ENCODE peak calls at places on chromosomes 16 and 17, in four cellular contexts. X, I, M and J are unnamed samples.
A peak's percentile ranks its signal among the peaks of the same experiment; 100 is the strongest.

GRCh38 chr16:318628-319027 is 33.9 kb downstream of the AXIN1 start:
- DNase-seq in X (peak; percentile 33), I (no peak), M (no peak), J (no peak)

GRCh38 chr16:71383054-71383773 is 24.7 kb downstream of the CALB2 start:
- DNase-seq in X (no peak), I (peak; percentile 11), M (no peak), J (no peak)

GRCh38 chr16:8675183-8676159 is 1.1 kb downstream of the ABAT start:
- DNase-seq in X (no peak), I (no peak), M (peak; percentile 50), J (peak; percentile 50)

GRCh38 chr16:30700491-30700890 is 1.5 kb downstream of the SRCAP start:
- DNase-seq in X (no peak), I (no peak), M (no peak), J (no peak)

GRCh38 chr16:74298104-74298503 is 1.5 kb downstream of the PSMD7 start:
- DNase-seq in X (no peak), I (no peak), M (no peak), J (no peak)

GRCh38 chr17:21043296-21044232 is 753 bp upstream of the USP22 start:
- DNase-seq in X (peak; percentile 97), I (peak; percentile 99), M (peak; percentile 10), J (no peak)

GRCh38 chr16:48526058-48526957 is 83.7 kb downstream of the N4BP1 start:
- DNase-seq in X (no peak), I (peak; percentile 73), M (peak; percentile 79), J (peak; percentile 73)

GRCh38 chr16:77307764-77308561 is 108.8 kb downstream of the SYCE1L start:
- DNase-seq in X (no peak), I (no peak), M (no peak), J (peak; percentile 9)

GRCh38 chr16:85008267-85008666 is 3.1 kb downstream of the ZDHHC7 start:
- DNase-seq in X (no peak), I (no peak), M (no peak), J (no peak)

GRCh38 chr16:2704983-2705275 is 15.1 kb downstream of the PRSS27 start:
- DNase-seq in X (no peak), I (no peak), M (no peak), J (no peak)

GRCh38 chr17:72691601-72692000 is 400.9 kb downstream of the SLC39A11 start:
- DNase-seq in X (no peak), I (no peak), M (no peak), J (no peak)

GRCh38 chr17:42675348-42675983 is 1.3 kb downstream of the PLEKHH3 start:
- DNase-seq in X (no peak), I (peak; percentile 31), M (no peak), J (no peak)

GRCh38 chr16:55615071-55615470 is 40.7 kb upstream of the SLC6A2 start:
- DNase-seq in X (no peak), I (no peak), M (no peak), J (no peak)

GRCh38 chr16:3029499-3030127 is 5.8 kb downstream of the THOC6 start:
- DNase-seq in X (no peak), I (no peak), M (peak; percentile 71), J (peak; percentile 65)

GRCh38 chr17:57674894-57675293 is 70.2 kb downstream of the CCDC182 start:
- DNase-seq in X (no peak), I (no peak), M (no peak), J (no peak)

GRCh38 chr17:57256708-57257112 is 387 bp downstream of the MSI2 start:
- DNase-seq in X (no peak), I (peak; percentile 51), M (no peak), J (no peak)

GRCh38 chr17:38588775-38589174 is 17.0 kb downstream of the SRCIN1 start:
- DNase-seq in X (no peak), I (no peak), M (no peak), J (no peak)

GRCh38 chr17:50627782-50628601 is 6.7 kb upstream of the ABCC3 start:
- DNase-seq in X (peak; percentile 50), I (no peak), M (no peak), J (no peak)

GRCh38 chr16:14088155-14088753 is 17.1 kb downstream of the MRTFB start:
- DNase-seq in X (no peak), I (no peak), M (no peak), J (no peak)

GRCh38 chr16:13781579-13782338 is 138.2 kb upstream of the ERCC4 start:
- DNase-seq in X (no peak), I (no peak), M (no peak), J (no peak)

GRCh38 chr16:89374393-89374948 is 115.9 kb downstream of the ANKRD11 start:
- DNase-seq in X (peak; percentile 35), I (no peak), M (no peak), J (no peak)

GRCh38 chr16:57471852-57472664 is 9.6 kb downstream of the POLR2C start:
- DNase-seq in X (peak; percentile 38), I (no peak), M (no peak), J (no peak)

GRCh38 chr17:29179232-29180036 is 764 bp downstream of the MYO18A start:
- DNase-seq in X (peak; percentile 62), I (no peak), M (no peak), J (no peak)

GRCh38 chr16:85310868-85311585 is 198.8 kb upstream of the CIBAR2 start:
- DNase-seq in X (no peak), I (no peak), M (peak; percentile 58), J (peak; percentile 21)

GRCh38 chr17:1087381-1088241 is 90.7 kb downstream of the TIMM22 start:
- DNase-seq in X (peak; percentile 65), I (no peak), M (no peak), J (no peak)

GRCh38 chr16:30541502-30542329 is 7.1 kb upstream of the ZNF747 start:
- DNase-seq in X (no peak), I (no peak), M (no peak), J (no peak)

GRCh38 chr17:41511130-41511529 is 5.7 kb upstream of the KRT13 start:
- DNase-seq in X (no peak), I (no peak), M (no peak), J (no peak)

GRCh38 chr17:69477204-69477899 is 62.9 kb downstream of the MAP2K6 start:
- DNase-seq in X (no peak), I (no peak), M (no peak), J (no peak)

GRCh38 chr16:67499159-67499558 is 15.8 kb upstream of the AGRP start:
- DNase-seq in X (no peak), I (no peak), M (no peak), J (no peak)

GRCh38 chr17:15168379-15168778 is 96.7 kb downstream of the PMP22 start:
- DNase-seq in X (no peak), I (no peak), M (no peak), J (no peak)

GRCh38 chr16:55367796-55368195 is 43.8 kb downstream of the IRX6 start:
- DNase-seq in X (no peak), I (no peak), M (no peak), J (no peak)

GRCh38 chr16:15482068-15482747 is 47.8 kb downstream of the BMERB1 start:
- DNase-seq in X (no peak), I (no peak), M (no peak), J (no peak)

GRCh38 chr17:82399601-82400101 is 18.5 kb upstream of the HEXD start:
- DNase-seq in X (no peak), I (no peak), M (no peak), J (no peak)

GRCh38 chr17:7561028-7561575 is 617 bp upstream of the SENP3 start:
- DNase-seq in X (peak; percentile 91), I (peak; percentile 93), M (peak; percentile 91), J (peak; percentile 94)

GRCh38 chr16:89150981-89151380 is 20.6 kb upstream of the CDH15 start:
- DNase-seq in X (no peak), I (no peak), M (no peak), J (no peak)

GRCh38 chr17:8700546-8700945 is 44.1 kb downstream of the CCDC42 start:
- DNase-seq in X (no peak), I (no peak), M (no peak), J (no peak)

GRCh38 chr17:8696951-8697745 is 47.5 kb downstream of the CCDC42 start:
- DNase-seq in X (peak; percentile 62), I (no peak), M (no peak), J (no peak)

GRCh38 chr17:8696456-8696855 is 48.2 kb downstream of the CCDC42 start:
- DNase-seq in X (peak; percentile 11), I (no peak), M (no peak), J (no peak)

GRCh38 chr17:8695916-8696415 is 48.7 kb downstream of the CCDC42 start:
- DNase-seq in X (no peak), I (no peak), M (no peak), J (no peak)

GRCh38 chr17:8698142-8699050 is 46.2 kb downstream of the CCDC42 start:
- DNase-seq in X (peak; percentile 53), I (no peak), M (no peak), J (no peak)
- TF ChIP-seq CTCF in X (no peak), I (no peak), M (no peak), J (no peak)

GRCh38 chr17:64216385-64217248 is 46.4 kb downstream of the TEX2 start:
- DNase-seq in X (no peak), I (peak; percentile 55), M (peak; percentile 70), J (peak; percentile 48)
- TF ChIP-seq CTCF in X (no peak), I (peak; percentile 14), M (peak; percentile 56), J (peak; percentile 52)

DNA sequence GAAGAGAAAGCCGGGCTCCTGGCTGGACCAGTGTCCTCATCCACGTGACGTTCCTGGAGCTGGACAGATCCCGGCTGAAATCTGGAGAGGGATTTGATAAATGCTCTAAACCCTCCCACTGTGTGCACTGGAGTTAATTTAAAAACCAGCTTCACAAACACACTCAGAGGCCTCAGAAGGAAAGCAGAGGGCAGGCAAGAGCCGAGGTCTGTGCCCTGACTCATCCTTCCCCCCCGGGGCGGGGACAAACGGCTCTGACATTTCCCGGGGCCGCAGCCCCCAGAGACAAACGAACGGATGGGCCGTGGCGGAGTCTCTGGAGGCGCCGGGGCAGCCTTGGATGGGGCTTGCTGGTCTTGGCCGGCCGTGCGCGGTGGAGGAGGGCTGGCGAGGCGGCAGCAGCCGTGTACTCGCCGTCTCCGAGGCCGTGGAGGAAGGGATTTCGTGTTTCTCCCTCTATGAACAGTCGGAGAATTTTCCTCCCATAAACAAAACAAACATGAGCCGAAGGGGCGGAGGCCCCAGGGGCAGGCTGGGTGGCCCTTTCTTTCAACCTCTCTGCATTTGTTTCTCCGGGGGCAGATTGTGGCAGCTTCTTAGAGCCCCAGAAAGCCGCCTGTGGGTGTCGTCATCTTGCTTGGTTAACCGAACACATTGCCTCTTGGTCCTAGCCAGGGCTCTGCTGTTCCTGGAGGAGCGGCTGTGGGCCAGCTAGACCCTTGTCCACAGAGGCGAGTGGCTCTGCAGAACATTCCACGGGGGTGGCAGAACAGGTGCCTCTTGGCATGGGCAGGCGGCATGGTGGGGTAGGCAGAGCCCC is 94.3 kb downstream of the NTN1 start:
- DNase-seq in X (peak; percentile 72), I (no peak), M (peak; percentile 62), J (peak; percentile 50)
- TF ChIP-seq CTCF in X (no peak), I (no peak), M (peak; percentile 17), J (peak; percentile 15)

DNA sequence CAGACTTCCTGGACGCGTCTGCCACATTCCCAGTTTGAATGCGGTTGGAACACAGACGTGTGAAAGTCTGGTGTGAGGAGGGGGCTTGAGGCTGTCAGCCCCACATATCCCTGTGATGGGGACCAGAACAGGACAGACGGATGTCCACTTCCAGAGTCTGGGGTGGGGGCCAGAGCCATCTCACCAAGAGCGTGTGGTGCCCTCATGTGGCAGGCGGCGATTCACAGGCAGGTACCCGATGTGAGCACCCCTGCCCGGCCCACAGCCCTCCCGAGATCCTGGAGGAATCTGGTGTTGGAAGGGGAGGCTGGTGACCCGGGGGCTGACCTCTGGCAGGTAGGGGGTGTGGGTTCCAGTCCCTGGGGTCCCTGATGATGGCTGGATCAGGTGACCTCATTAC is 51.5 kb downstream of the ENGASE start:
- DNase-seq in X (no peak), I (no peak), M (no peak), J (no peak)
- TF ChIP-seq CTCF in X (no peak), I (peak; percentile 7), M (no peak), J (no peak)